ENCODE peak calls at places on chromosomes 16 and 17, in four cellular contexts. D, R, Z and H are unnamed samples.
A peak's percentile ranks its signal among the peaks of the same experiment; 100 is the strongest.

GRCh38 chr17:49708515-49709161 is 874 bp upstream of the SLC35B1 start:
- DNase-seq in D (no peak), R (no peak), Z (no peak), H (no peak)

GRCh38 chr17:48601528-48602430 is 3.0 kb downstream of the HOXB6 start:
- DNase-seq in D (no peak), R (no peak), Z (no peak), H (no peak)

GRCh38 chr17:81911277-81911961 is at the start of gene PCYT2:
- DNase-seq in Z (peak; percentile 95), R (peak; percentile 77), D (no peak), H (peak; percentile 94)

GRCh38 chr16:90081606-90081970 is 4.5 kb upstream of the PRDM7 start:
- DNase-seq in R (no peak), D (no peak), Z (no peak), H (peak; percentile 37)

GRCh38 chr16:10385725-10386516 is at the start of gene ATF7IP2:
- DNase-seq in Z (peak; percentile 88), D (peak; percentile 80), R (peak; percentile 51), H (peak; percentile 94)

GRCh38 chr16:28212532-28212873 is 738 bp upstream of the XPO6 start:
- DNase-seq in Z (no peak), R (no peak), D (no peak), H (no peak)

GRCh38 chr17:70767102-70767701 is 597.9 kb downstream of the KCNJ2 start:
- DNase-seq in D (no peak), Z (peak; percentile 44), R (no peak), H (peak; percentile 19)

GRCh38 chr16:8959921-8960787 is 3.6 kb downstream of the USP7 start:
- DNase-seq in Z (peak; percentile 44), D (no peak), R (no peak), H (no peak)

GRCh38 chr16:12942861-12943260 is 41.5 kb downstream of the SHISA9 start:
- DNase-seq in R (no peak), D (no peak), Z (no peak), H (no peak)

GRCh38 chr17:4492762-4493561 is 5.7 kb upstream of the SPNS2 start:
- DNase-seq in Z (peak; percentile 86), D (peak; percentile 73), R (peak; percentile 42), H (no peak)

GRCh38 chr16:69017036-69017783 is 88.2 kb upstream of the HAS3 start:
- DNase-seq in Z (no peak), R (no peak), D (no peak), H (no peak)

GRCh38 chr17:6054372-6054771 is 15.8 kb upstream of the WSCD1 start:
- DNase-seq in R (no peak), D (no peak), Z (no peak), H (no peak)

GRCh38 chr17:73973881-73974409 is 229.5 kb upstream of the RPL38 start:
- DNase-seq in D (no peak), Z (no peak), R (no peak), H (peak; percentile 83)

GRCh38 chr17:5226940-5227878 is 7.5 kb downstream of the SCIMP start:
- DNase-seq in Z (no peak), R (no peak), D (no peak), H (no peak)

GRCh38 chr17:60579090-60579489 is 20.9 kb upstream of the PPM1D start:
- DNase-seq in D (no peak), R (no peak), Z (no peak), H (no peak)

GRCh38 chr17:66338937-66339336 is 36.5 kb downstream of the PRKCA start:
- DNase-seq in D (no peak), R (no peak), Z (no peak), H (no peak)

GRCh38 chr17:75693500-75694481 is 26.7 kb downstream of the SAP30BP start:
- DNase-seq in D (no peak), R (peak; percentile 78), Z (peak; percentile 77), H (peak; percentile 91)

GRCh38 chr16:14428043-14428442 is 202.0 kb downstream of the PARN start:
- DNase-seq in D (no peak), R (no peak), Z (no peak), H (no peak)

GRCh38 chr17:41777579-41778188 is 8.8 kb downstream of the JUP start:
- DNase-seq in R (peak; percentile 64), Z (no peak), D (peak; percentile 69), H (no peak)

GRCh38 chr17:7438050-7438614 is 1.2 kb upstream of the FGF11 start:
- DNase-seq in D (no peak), R (peak; percentile 50), Z (peak; percentile 84), H (peak; percentile 63)

GRCh38 chr17:60554377-60554788 is 28.3 kb upstream of the APPBP2 start:
- DNase-seq in R (no peak), D (no peak), Z (no peak), H (no peak)

GRCh38 chr16:22664132-22664531 is 149.8 kb upstream of the HS3ST2 start:
- DNase-seq in R (no peak), Z (no peak), D (no peak), H (no peak)

GRCh38 chr17:75024686-75025397 is 12.4 kb downstream of the MRPL58 start:
- DNase-seq in R (no peak), D (no peak), Z (no peak), H (no peak)

GRCh38 chr17:77738666-77739531 is 219.6 kb upstream of the TNRC6C start:
- DNase-seq in R (peak; percentile 52), Z (no peak), D (no peak), H (no peak)

GRCh38 chr17:40113961-40114272 is 7.9 kb upstream of the MSL1 start:
- DNase-seq in D (no peak), R (no peak), Z (no peak), H (no peak)

GRCh38 chr16:27745348-27745747 is 195.4 kb downstream of the KATNIP start:
- DNase-seq in D (no peak), R (no peak), Z (no peak), H (no peak)

GRCh38 chr17:6094453-6094852 is 24.3 kb downstream of the WSCD1 start:
- DNase-seq in R (no peak), D (no peak), Z (no peak), H (no peak)

GRCh38 chr16:57374067-57374534 is 1.8 kb downstream of the CX3CL1 start:
- DNase-seq in D (no peak), R (no peak), Z (no peak), H (no peak)

GRCh38 chr16:57367111-57367752 is 5.1 kb upstream of the CX3CL1 start:
- DNase-seq in Z (no peak), D (no peak), R (no peak), H (no peak)

GRCh38 chr16:57373117-57373947 is 1.0 kb downstream of the CX3CL1 start:
- DNase-seq in Z (no peak), R (no peak), D (no peak), H (peak; percentile 30)

GRCh38 chr16:57372372-57373116 is at the start of gene CX3CL1:
- DNase-seq in D (no peak), Z (peak; percentile 69), R (peak; percentile 14), H (peak; percentile 90)

DNA sequence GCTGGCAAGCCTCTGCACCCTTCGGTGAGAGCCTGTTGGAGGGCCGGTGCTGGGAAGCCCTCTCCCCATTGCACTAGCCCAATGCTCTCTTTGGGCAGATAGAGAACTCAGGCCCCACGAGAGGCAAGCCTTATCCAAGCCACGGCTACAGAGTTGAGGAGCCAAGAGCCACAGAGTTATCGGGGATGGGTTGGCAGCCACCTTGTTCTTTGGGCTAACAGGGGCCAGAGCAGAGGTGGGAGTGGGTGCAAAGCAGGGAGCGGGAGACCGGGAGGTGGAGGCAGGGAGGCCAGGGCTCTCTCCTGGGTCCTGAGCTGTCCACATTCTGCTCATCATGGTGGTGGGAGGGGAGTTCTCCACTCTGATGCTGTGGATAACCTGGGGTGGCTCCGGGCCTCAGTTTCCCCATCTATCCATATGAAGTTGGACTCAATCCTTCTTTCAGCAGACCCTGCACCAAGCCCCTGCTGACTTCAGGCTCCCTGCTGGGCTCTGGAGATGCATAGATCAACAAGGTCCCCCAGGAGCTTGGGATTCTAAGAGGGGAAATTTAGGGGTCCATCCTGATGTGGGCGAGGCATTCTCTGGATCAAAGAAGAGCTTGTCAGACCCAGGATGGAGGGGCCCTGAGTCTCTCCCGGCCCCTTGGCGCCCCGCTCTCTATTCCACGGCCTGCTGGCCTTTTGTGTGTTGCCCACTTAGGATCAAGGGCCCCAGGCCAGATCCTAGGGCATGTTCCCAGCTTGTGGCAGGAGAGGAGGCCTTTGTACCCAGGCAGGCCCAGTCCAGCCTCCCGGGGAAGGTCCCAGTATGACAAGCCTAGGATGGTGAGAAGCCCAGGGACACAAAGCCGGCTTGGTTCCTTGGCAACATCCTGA is 557 bp upstream of the CX3CL1 start:
- DNase-seq in R (no peak), D (no peak), Z (no peak), H (no peak)
- H3K4me3 ChIP-seq in R (no peak overlapping the region), D (peak overlapping the region; percentile 41), Z (no peak overlapping the region), H (peak overlapping the region; percentile 81)

DNA sequence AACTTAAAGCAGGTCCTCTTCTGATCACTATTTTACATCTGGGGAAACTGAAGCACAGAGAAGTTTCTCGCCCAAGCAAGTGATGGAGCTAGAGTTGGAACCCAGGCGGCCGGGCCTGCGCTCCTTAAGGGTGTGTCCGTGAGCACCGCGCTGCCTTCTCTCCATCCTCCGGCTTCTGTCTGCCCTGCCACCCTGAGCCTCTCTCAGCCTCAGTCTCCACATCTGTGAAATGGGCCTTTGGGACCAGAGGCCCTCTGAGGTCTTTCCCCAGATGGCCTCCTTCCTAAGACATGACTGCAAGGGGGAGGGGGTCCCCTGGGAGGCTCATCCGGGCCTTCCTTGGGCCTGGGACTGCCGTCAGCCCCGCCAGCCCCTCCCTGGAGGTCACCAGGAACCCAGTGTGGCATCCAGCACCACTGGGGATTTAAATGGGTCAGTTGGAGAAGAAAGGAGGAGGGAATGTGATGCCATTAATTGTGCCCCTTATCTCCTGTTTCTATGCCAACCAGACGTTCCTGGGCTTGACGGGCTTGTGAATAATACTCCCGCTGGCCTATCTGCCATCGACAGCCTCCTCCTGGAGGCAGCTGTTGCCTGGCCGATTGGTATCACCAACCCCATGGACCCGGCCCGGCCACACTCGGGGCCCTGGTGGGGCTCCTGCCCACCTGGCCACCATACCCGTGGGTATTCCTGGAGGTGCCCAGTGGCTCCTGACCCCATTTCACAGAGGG is 5.1 kb downstream of the ZFPM1 start:
- DNase-seq in Z (no peak), R (no peak), D (no peak), H (peak; percentile 71)
- TF ChIP-seq CTCF in Z (no peak), R (no peak), D (no peak), H (no peak)

GRCh38 chr16:86286991-86287640 is 223.2 kb upstream of the FOXF1 start:
- DNase-seq in R (no peak), D (no peak), Z (no peak), H (no peak)

GRCh38 chr16:86287641-86288201 is 222.6 kb upstream of the FOXF1 start:
- DNase-seq in Z (no peak), R (no peak), D (no peak), H (no peak)

GRCh38 chr16:86289907-86290306 is 220.4 kb upstream of the FOXF1 start:
- DNase-seq in R (no peak), D (no peak), Z (no peak), H (no peak)

GRCh38 chr16:86289304-86289703 is 221.0 kb upstream of the FOXF1 start:
- DNase-seq in R (no peak), Z (no peak), D (no peak), H (no peak)

DNA sequence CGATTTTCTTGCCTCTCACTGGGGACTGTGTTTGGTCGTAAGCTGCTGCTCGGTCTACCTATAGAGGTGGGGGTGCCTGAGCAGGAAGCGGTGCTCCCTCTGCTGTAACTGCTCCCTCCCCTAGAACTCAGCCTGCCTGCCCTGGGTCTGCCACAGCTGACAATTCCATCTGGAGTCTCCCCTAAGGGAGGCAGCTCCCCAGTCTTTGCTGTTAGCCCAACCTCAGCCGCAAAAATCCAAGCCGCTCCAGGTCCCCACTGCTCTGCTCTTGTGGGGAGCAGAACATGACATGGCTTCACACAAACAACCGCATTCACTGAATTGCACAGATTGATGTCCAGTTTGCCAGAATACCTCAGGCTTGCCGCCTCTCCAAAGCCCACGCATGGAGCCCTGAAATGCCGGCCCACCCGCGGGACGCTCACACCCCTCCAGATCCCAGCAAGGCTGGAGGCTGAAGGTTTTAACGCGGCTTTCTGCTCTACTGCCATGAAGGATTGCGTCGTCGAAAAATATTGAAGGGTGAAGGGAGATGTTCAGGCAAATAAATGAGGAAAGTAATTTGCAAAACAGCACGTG is 221.5 kb upstream of the FOXF1 start:
- DNase-seq in R (no peak), Z (no peak), D (no peak), H (no peak)
- H3K27me3 ChIP-seq in R (peaks cover 98% of the 10 kb centered on the region), Z (peaks cover 86% of the 10 kb centered on the region), D (peaks cover 16% of the 10 kb centered on the region), H (peaks cover 96% of the 10 kb centered on the region)

GRCh38 chr16:16021988-16022682 is 72.7 kb downstream of the ABCC1 start:
- DNase-seq in D (peak; percentile 96), Z (peak; percentile 77), R (peak; percentile 94), H (peak; percentile 97)
- H3K4me3 ChIP-seq in D (no peak overlapping the region), Z (no peak overlapping the region), R (no peak overlapping the region), H (no peak overlapping the region)